ENCODE peak calls at places on chromosomes 11 and 22, in ten cellular contexts. One of them, this sample, is unnamed.

GRCh38 chr22:38180841-38181452 is 683 bp downstream of the PLA2G6 start:
- DNase-seq in activated CD8-positive, alpha-beta memory T cell treated with anti-CD3 and anti-CD28 coated beads for 48 hours: no peak
- DNase-seq in NAMALWA: peak
- DNase-seq in effector memory CD8-positive, alpha-beta T cell: peak
- DNase-seq in iris pigment epithelial cell: no peak
- DNase-seq in NCI-H1092 treated with DMSO at 0.1 percent for 48 hours: peak
- DNase-seq in NCI-H2107: no peak
- DNase-seq in HS-5: no peak
- DNase-seq in progenitor cell of endocrine pancreas: no peak
- DNase-seq in cardiac fibroblast: peak
- DNase-seq in this sample: peak

GRCh38 chr11:120137187-120137610 is 714 bp downstream of the TRIM29 start:
- DNase-seq in activated CD8-positive, alpha-beta memory T cell treated with anti-CD3 and anti-CD28 coated beads for 48 hours: no peak
- DNase-seq in NAMALWA: no peak
- DNase-seq in effector memory CD8-positive, alpha-beta T cell: no peak
- DNase-seq in iris pigment epithelial cell: no peak
- DNase-seq in NCI-H1092 treated with DMSO at 0.1 percent for 48 hours: no peak
- DNase-seq in NCI-H2107: no peak
- DNase-seq in HS-5: no peak
- DNase-seq in progenitor cell of endocrine pancreas: no peak
- DNase-seq in cardiac fibroblast: no peak
- DNase-seq in this sample: no peak

GRCh38 chr11:70067591-70068341 is 10.4 kb upstream of the ANO1 start:
- DNase-seq in activated CD8-positive, alpha-beta memory T cell treated with anti-CD3 and anti-CD28 coated beads for 48 hours: no peak
- DNase-seq in NAMALWA: no peak
- DNase-seq in effector memory CD8-positive, alpha-beta T cell: no peak
- DNase-seq in iris pigment epithelial cell: no peak
- DNase-seq in NCI-H1092 treated with DMSO at 0.1 percent for 48 hours: peak
- DNase-seq in NCI-H2107: no peak
- DNase-seq in HS-5: no peak
- DNase-seq in progenitor cell of endocrine pancreas: no peak
- DNase-seq in cardiac fibroblast: no peak
- DNase-seq in this sample: no peak

GRCh38 chr22:29475550-29475949 is 4.5 kb upstream of the NEFH start:
- DNase-seq in activated CD8-positive, alpha-beta memory T cell treated with anti-CD3 and anti-CD28 coated beads for 48 hours: no peak
- DNase-seq in NAMALWA: peak
- DNase-seq in effector memory CD8-positive, alpha-beta T cell: no peak
- DNase-seq in iris pigment epithelial cell: no peak
- DNase-seq in NCI-H1092 treated with DMSO at 0.1 percent for 48 hours: no peak
- DNase-seq in NCI-H2107: peak
- DNase-seq in HS-5: no peak
- DNase-seq in progenitor cell of endocrine pancreas: no peak
- DNase-seq in cardiac fibroblast: no peak
- DNase-seq in this sample: no peak

GRCh38 chr11:111391328-111392124 is 12.5 kb upstream of the POU2AF1 start:
- DNase-seq in activated CD8-positive, alpha-beta memory T cell treated with anti-CD3 and anti-CD28 coated beads for 48 hours: no peak
- DNase-seq in NAMALWA: no peak
- DNase-seq in effector memory CD8-positive, alpha-beta T cell: no peak
- DNase-seq in iris pigment epithelial cell: no peak
- DNase-seq in NCI-H1092 treated with DMSO at 0.1 percent for 48 hours: no peak
- DNase-seq in NCI-H2107: no peak
- DNase-seq in HS-5: no peak
- DNase-seq in progenitor cell of endocrine pancreas: no peak
- DNase-seq in cardiac fibroblast: no peak
- DNase-seq in this sample: no peak

GRCh38 chr11:4134844-4135243 is 40.2 kb downstream of the RRM1 start:
- DNase-seq in activated CD8-positive, alpha-beta memory T cell treated with anti-CD3 and anti-CD28 coated beads for 48 hours: no peak
- DNase-seq in NAMALWA: no peak
- DNase-seq in effector memory CD8-positive, alpha-beta T cell: no peak
- DNase-seq in iris pigment epithelial cell: peak
- DNase-seq in NCI-H1092 treated with DMSO at 0.1 percent for 48 hours: no peak
- DNase-seq in NCI-H2107: no peak
- DNase-seq in HS-5: peak
- DNase-seq in progenitor cell of endocrine pancreas: no peak
- DNase-seq in cardiac fibroblast: peak
- DNase-seq in this sample: no peak

GRCh38 chr11:128725630-128726461 is 32.0 kb downstream of the FLI1 start:
- DNase-seq in activated CD8-positive, alpha-beta memory T cell treated with anti-CD3 and anti-CD28 coated beads for 48 hours: no peak
- DNase-seq in NAMALWA: peak
- DNase-seq in effector memory CD8-positive, alpha-beta T cell: peak
- DNase-seq in iris pigment epithelial cell: peak
- DNase-seq in NCI-H1092 treated with DMSO at 0.1 percent for 48 hours: no peak
- DNase-seq in NCI-H2107: no peak
- DNase-seq in HS-5: no peak
- DNase-seq in progenitor cell of endocrine pancreas: no peak
- DNase-seq in cardiac fibroblast: peak
- DNase-seq in this sample: no peak

GRCh38 chr11:85934599-85935169 is 79.5 kb downstream of the CCDC83 start:
- DNase-seq in activated CD8-positive, alpha-beta memory T cell treated with anti-CD3 and anti-CD28 coated beads for 48 hours: no peak
- DNase-seq in NAMALWA: no peak
- DNase-seq in effector memory CD8-positive, alpha-beta T cell: no peak
- DNase-seq in iris pigment epithelial cell: no peak
- DNase-seq in NCI-H1092 treated with DMSO at 0.1 percent for 48 hours: no peak
- DNase-seq in NCI-H2107: no peak
- DNase-seq in HS-5: no peak
- DNase-seq in progenitor cell of endocrine pancreas: no peak
- DNase-seq in cardiac fibroblast: no peak
- DNase-seq in this sample: no peak

GRCh38 chr11:118883368-118884071 is at the start of gene CXCR5:
- DNase-seq in activated CD8-positive, alpha-beta memory T cell treated with anti-CD3 and anti-CD28 coated beads for 48 hours: no peak
- DNase-seq in NAMALWA: peak
- DNase-seq in effector memory CD8-positive, alpha-beta T cell: no peak
- DNase-seq in iris pigment epithelial cell: no peak
- DNase-seq in NCI-H1092 treated with DMSO at 0.1 percent for 48 hours: no peak
- DNase-seq in NCI-H2107: no peak
- DNase-seq in HS-5: no peak
- DNase-seq in progenitor cell of endocrine pancreas: no peak
- DNase-seq in cardiac fibroblast: no peak
- DNase-seq in this sample: no peak

GRCh38 chr11:61761440-61762163 is 9.2 kb downstream of the MYRF start:
- DNase-seq in activated CD8-positive, alpha-beta memory T cell treated with anti-CD3 and anti-CD28 coated beads for 48 hours: no peak
- DNase-seq in NAMALWA: no peak
- DNase-seq in effector memory CD8-positive, alpha-beta T cell: no peak
- DNase-seq in iris pigment epithelial cell: no peak
- DNase-seq in NCI-H1092 treated with DMSO at 0.1 percent for 48 hours: no peak
- DNase-seq in NCI-H2107: no peak
- DNase-seq in HS-5: no peak
- DNase-seq in progenitor cell of endocrine pancreas: no peak
- DNase-seq in cardiac fibroblast: no peak
- DNase-seq in this sample: no peak

GRCh38 chr11:73797457-73797856 is 9.8 kb downstream of the MRPL48 start:
- DNase-seq in activated CD8-positive, alpha-beta memory T cell treated with anti-CD3 and anti-CD28 coated beads for 48 hours: no peak
- DNase-seq in NAMALWA: no peak
- DNase-seq in effector memory CD8-positive, alpha-beta T cell: no peak
- DNase-seq in iris pigment epithelial cell: no peak
- DNase-seq in NCI-H1092 treated with DMSO at 0.1 percent for 48 hours: peak
- DNase-seq in NCI-H2107: peak
- DNase-seq in HS-5: no peak
- DNase-seq in progenitor cell of endocrine pancreas: no peak
- DNase-seq in cardiac fibroblast: no peak
- DNase-seq in this sample: no peak

GRCh38 chr11:46513934-46514342 is 79.9 kb downstream of the AMBRA1 start:
- DNase-seq in activated CD8-positive, alpha-beta memory T cell treated with anti-CD3 and anti-CD28 coated beads for 48 hours: no peak
- DNase-seq in NAMALWA: no peak
- DNase-seq in effector memory CD8-positive, alpha-beta T cell: no peak
- DNase-seq in iris pigment epithelial cell: peak
- DNase-seq in NCI-H1092 treated with DMSO at 0.1 percent for 48 hours: peak
- DNase-seq in NCI-H2107: no peak
- DNase-seq in HS-5: no peak
- DNase-seq in progenitor cell of endocrine pancreas: no peak
- DNase-seq in cardiac fibroblast: peak
- DNase-seq in this sample: peak

GRCh38 chr22:37827056-37827455 is 3.9 kb downstream of the GALR3 start:
- DNase-seq in activated CD8-positive, alpha-beta memory T cell treated with anti-CD3 and anti-CD28 coated beads for 48 hours: no peak
- DNase-seq in NAMALWA: no peak
- DNase-seq in effector memory CD8-positive, alpha-beta T cell: no peak
- DNase-seq in iris pigment epithelial cell: no peak
- DNase-seq in NCI-H1092 treated with DMSO at 0.1 percent for 48 hours: peak
- DNase-seq in NCI-H2107: no peak
- DNase-seq in HS-5: no peak
- DNase-seq in progenitor cell of endocrine pancreas: no peak
- DNase-seq in cardiac fibroblast: no peak
- DNase-seq in this sample: no peak

GRCh38 chr22:24925586-24926427 is 20.7 kb downstream of the LHFPL7 start:
- DNase-seq in activated CD8-positive, alpha-beta memory T cell treated with anti-CD3 and anti-CD28 coated beads for 48 hours: no peak
- DNase-seq in NAMALWA: no peak
- DNase-seq in effector memory CD8-positive, alpha-beta T cell: no peak
- DNase-seq in iris pigment epithelial cell: peak
- DNase-seq in NCI-H1092 treated with DMSO at 0.1 percent for 48 hours: no peak
- DNase-seq in NCI-H2107: no peak
- DNase-seq in HS-5: no peak
- DNase-seq in progenitor cell of endocrine pancreas: no peak
- DNase-seq in cardiac fibroblast: no peak
- DNase-seq in this sample: no peak

GRCh38 chr11:115422013-115422697 is 82.1 kb downstream of the CADM1 start:
- DNase-seq in activated CD8-positive, alpha-beta memory T cell treated with anti-CD3 and anti-CD28 coated beads for 48 hours: no peak
- DNase-seq in NAMALWA: no peak
- DNase-seq in effector memory CD8-positive, alpha-beta T cell: no peak
- DNase-seq in iris pigment epithelial cell: no peak
- DNase-seq in NCI-H1092 treated with DMSO at 0.1 percent for 48 hours: no peak
- DNase-seq in NCI-H2107: no peak
- DNase-seq in HS-5: no peak
- DNase-seq in progenitor cell of endocrine pancreas: no peak
- DNase-seq in cardiac fibroblast: no peak
- DNase-seq in this sample: no peak

GRCh38 chr22:40583058-40583741 is 53.3 kb downstream of the MRTFA start:
- DNase-seq in activated CD8-positive, alpha-beta memory T cell treated with anti-CD3 and anti-CD28 coated beads for 48 hours: no peak
- DNase-seq in NAMALWA: no peak
- DNase-seq in effector memory CD8-positive, alpha-beta T cell: no peak
- DNase-seq in iris pigment epithelial cell: no peak
- DNase-seq in NCI-H1092 treated with DMSO at 0.1 percent for 48 hours: no peak
- DNase-seq in NCI-H2107: no peak
- DNase-seq in HS-5: no peak
- DNase-seq in progenitor cell of endocrine pancreas: no peak
- DNase-seq in cardiac fibroblast: no peak
- DNase-seq in this sample: no peak

GRCh38 chr22:41449321-41449720 is 2.7 kb upstream of the TOB2 start:
- DNase-seq in activated CD8-positive, alpha-beta memory T cell treated with anti-CD3 and anti-CD28 coated beads for 48 hours: no peak
- DNase-seq in NAMALWA: peak
- DNase-seq in effector memory CD8-positive, alpha-beta T cell: no peak
- DNase-seq in iris pigment epithelial cell: no peak
- DNase-seq in NCI-H1092 treated with DMSO at 0.1 percent for 48 hours: no peak
- DNase-seq in NCI-H2107: no peak
- DNase-seq in HS-5: no peak
- DNase-seq in progenitor cell of endocrine pancreas: no peak
- DNase-seq in cardiac fibroblast: no peak
- DNase-seq in this sample: no peak

GRCh38 chr22:29848115-29848514 is 10.0 kb upstream of the ASCC2 start:
- DNase-seq in activated CD8-positive, alpha-beta memory T cell treated with anti-CD3 and anti-CD28 coated beads for 48 hours: no peak
- DNase-seq in NAMALWA: no peak
- DNase-seq in effector memory CD8-positive, alpha-beta T cell: no peak
- DNase-seq in iris pigment epithelial cell: no peak
- DNase-seq in NCI-H1092 treated with DMSO at 0.1 percent for 48 hours: no peak
- DNase-seq in NCI-H2107: no peak
- DNase-seq in HS-5: no peak
- DNase-seq in progenitor cell of endocrine pancreas: no peak
- DNase-seq in cardiac fibroblast: no peak
- DNase-seq in this sample: no peak

GRCh38 chr11:85821636-85822035 is 10.7 kb upstream of the SYTL2 start:
- DNase-seq in activated CD8-positive, alpha-beta memory T cell treated with anti-CD3 and anti-CD28 coated beads for 48 hours: no peak
- DNase-seq in NAMALWA: no peak
- DNase-seq in effector memory CD8-positive, alpha-beta T cell: no peak
- DNase-seq in iris pigment epithelial cell: peak
- DNase-seq in NCI-H1092 treated with DMSO at 0.1 percent for 48 hours: no peak
- DNase-seq in NCI-H2107: no peak
- DNase-seq in HS-5: no peak
- DNase-seq in progenitor cell of endocrine pancreas: no peak
- DNase-seq in cardiac fibroblast: peak
- DNase-seq in this sample: no peak

GRCh38 chr11:128920651-128921050 is 22.0 kb downstream of the TP53AIP1 start:
- DNase-seq in activated CD8-positive, alpha-beta memory T cell treated with anti-CD3 and anti-CD28 coated beads for 48 hours: no peak
- DNase-seq in NAMALWA: no peak
- DNase-seq in effector memory CD8-positive, alpha-beta T cell: no peak
- DNase-seq in iris pigment epithelial cell: no peak
- DNase-seq in NCI-H1092 treated with DMSO at 0.1 percent for 48 hours: no peak
- DNase-seq in NCI-H2107: no peak
- DNase-seq in HS-5: no peak
- DNase-seq in progenitor cell of endocrine pancreas: no peak
- DNase-seq in cardiac fibroblast: no peak
- DNase-seq in this sample: peak

GRCh38 chr11:73359341-73359740 is 16.9 kb upstream of the RELT start:
- DNase-seq in activated CD8-positive, alpha-beta memory T cell treated with anti-CD3 and anti-CD28 coated beads for 48 hours: no peak
- DNase-seq in NAMALWA: no peak
- DNase-seq in effector memory CD8-positive, alpha-beta T cell: no peak
- DNase-seq in iris pigment epithelial cell: no peak
- DNase-seq in NCI-H1092 treated with DMSO at 0.1 percent for 48 hours: no peak
- DNase-seq in NCI-H2107: no peak
- DNase-seq in HS-5: no peak
- DNase-seq in progenitor cell of endocrine pancreas: no peak
- DNase-seq in cardiac fibroblast: peak
- DNase-seq in this sample: peak

GRCh38 chr11:34302046-34302921 is 55.5 kb downstream of the ABTB2 start:
- DNase-seq in activated CD8-positive, alpha-beta memory T cell treated with anti-CD3 and anti-CD28 coated beads for 48 hours: no peak
- DNase-seq in NAMALWA: no peak
- DNase-seq in effector memory CD8-positive, alpha-beta T cell: no peak
- DNase-seq in iris pigment epithelial cell: peak
- DNase-seq in NCI-H1092 treated with DMSO at 0.1 percent for 48 hours: no peak
- DNase-seq in NCI-H2107: no peak
- DNase-seq in HS-5: peak
- DNase-seq in progenitor cell of endocrine pancreas: no peak
- DNase-seq in cardiac fibroblast: peak
- DNase-seq in this sample: no peak